ENCODE peak calls at places on chromosome 1, in four cellular contexts. E is breast epithelium, I is AG04450, Q is pancreas. Y is an unnamed sample.

GRCh38 chr1:115291731-115292130 is 46.3 kb downstream of the NGF start:
- DNase-seq in E (peak; percentile 75), I (no peak), Q (no peak), Y (no peak)

GRCh38 chr1:111563619-111564018 is 56.0 kb upstream of the RAP1A start:
- DNase-seq in E (no peak), I (peak; percentile 42), Q (no peak), Y (no peak)

GRCh38 chr1:205922314-205922713 is 20.9 kb downstream of the SLC26A9 start:
- DNase-seq in E (no peak), I (no peak), Q (no peak), Y (no peak)

GRCh38 chr1:203127672-203128611 is at the start of gene ADORA1:
- DNase-seq in E (peak; percentile 51), I (no peak), Q (peak; percentile 91), Y (no peak)

GRCh38 chr1:217180443-217180842 is 450.4 kb downstream of the GPATCH2 start:
- DNase-seq in E (no peak), I (no peak), Q (no peak), Y (no peak)

GRCh38 chr1:39692152-39693064 is 1.2 kb upstream of the HPCAL4 start:
- DNase-seq in E (no peak), I (no peak), Q (peak; percentile 80), Y (no peak)

GRCh38 chr1:59242345-59242744 is 54.5 kb upstream of the FGGY start:
- DNase-seq in E (no peak), I (no peak), Q (no peak), Y (no peak)

GRCh38 chr1:163361123-163361934 is 39.6 kb downstream of the NUF2 start:
- DNase-seq in E (no peak), I (no peak), Q (no peak), Y (no peak)

GRCh38 chr1:59061876-59062275 is 235.0 kb upstream of the FGGY start:
- DNase-seq in E (peak; percentile 39), I (peak; percentile 67), Q (no peak), Y (no peak)

GRCh38 chr1:33810571-33810970 is 53.3 kb upstream of the HMGB4 start:
- DNase-seq in E (no peak), I (no peak), Q (no peak), Y (no peak)

GRCh38 chr1:36097693-36098585 is 9.2 kb downstream of the ADPRS start:
- DNase-seq in E (no peak), I (no peak), Q (peak; percentile 76), Y (no peak)

GRCh38 chr1:36098650-36099365 is 10.1 kb downstream of the ADPRS start:
- DNase-seq in E (no peak), I (no peak), Q (peak; percentile 75), Y (no peak)

GRCh38 chr1:36095760-36096405 is 7.2 kb downstream of the ADPRS start:
- DNase-seq in E (no peak), I (no peak), Q (peak; percentile 26), Y (no peak)

GRCh38 chr1:36094621-36095061 is 5.9 kb downstream of the ADPRS start:
- DNase-seq in E (no peak), I (no peak), Q (peak; percentile 31), Y (no peak)

DNA sequence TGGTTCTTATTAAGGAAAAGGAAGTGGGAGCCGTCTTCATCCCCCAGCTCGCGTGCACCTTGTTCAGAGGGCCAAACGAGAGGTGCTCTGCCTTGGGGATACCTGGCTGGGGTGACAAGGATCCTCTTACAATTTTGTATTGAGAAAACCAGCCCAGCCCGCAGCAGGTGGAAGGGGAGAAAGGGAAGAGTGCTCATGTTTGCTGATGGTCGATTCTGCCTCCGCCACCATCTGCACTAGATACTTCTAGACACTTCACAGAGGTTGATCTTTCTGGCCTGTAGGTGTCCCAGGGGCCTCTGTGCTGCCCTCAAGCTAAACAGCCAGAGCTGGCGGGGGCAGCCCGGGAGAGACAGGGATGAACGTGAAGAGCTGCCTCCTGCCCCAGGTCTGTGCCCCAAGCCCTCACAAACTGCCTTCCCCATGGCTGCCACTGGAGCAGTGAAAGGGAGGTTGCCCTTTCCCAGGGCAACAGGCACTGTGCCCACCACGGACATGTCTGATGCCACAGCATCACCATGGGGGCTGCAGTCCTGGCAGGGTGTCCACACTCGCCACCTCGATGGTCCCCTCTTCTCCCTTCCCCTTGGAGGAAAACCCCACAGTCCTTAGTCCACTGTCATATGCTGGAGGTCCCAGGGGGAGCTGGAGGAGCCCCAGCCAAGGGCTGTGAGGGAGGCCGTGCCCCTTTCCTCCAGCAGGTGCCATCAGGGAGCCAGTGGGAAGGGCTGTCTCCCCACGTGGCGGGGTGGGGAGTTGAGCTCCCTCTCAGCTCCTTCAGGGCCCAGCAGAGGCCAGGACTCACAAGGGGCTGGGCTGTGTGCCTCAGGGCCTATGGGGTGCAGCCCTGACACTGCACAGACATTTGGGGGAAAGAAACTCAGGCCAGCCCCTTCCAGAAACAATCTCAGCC is 8.1 kb downstream of the ADPRS start:
- DNase-seq in E (no peak), I (no peak), Q (peak; percentile 53), Y (no peak)
- TF ChIP-seq CTCF in E (no peak), I (peak; percentile 36), Q (no peak), Y (peak; percentile 15)

GRCh38 chr1:119603695-119604094 is 44.4 kb downstream of the ZNF697 start:
- DNase-seq in E (no peak), I (no peak), Q (no peak), Y (no peak)
- H3K4me3 ChIP-seq in E (no peak overlapping the region), I (no peak overlapping the region), Q (no peak overlapping the region), Y (no peak overlapping the region)

GRCh38 chr1:23984417-23985186 is 4.5 kb upstream of the SRSF10 start:
- DNase-seq in E (no peak), I (no peak), Q (no peak), Y (no peak)
- TF ChIP-seq CTCF in E (no peak), I (no peak), Q (no peak), Y (no peak)

GRCh38 chr1:24541711-24542346 is 14.1 kb upstream of the NCMAP start:
- DNase-seq in E (no peak), I (no peak), Q (no peak), Y (no peak)
- H3K4me3 ChIP-seq in E (no peak overlapping the region), I (no peak overlapping the region), Q (no peak overlapping the region), Y (no peak overlapping the region)

GRCh38 chr1:2548068-2548589 is 8.0 kb upstream of the TNFRSF14 start:
- DNase-seq in E (peak; percentile 82), I (no peak), Q (no peak), Y (peak; percentile 83)

GRCh38 chr1:2545754-2546514 is 10.2 kb upstream of the TNFRSF14 start:
- DNase-seq in E (peak; percentile 87), I (no peak), Q (no peak), Y (peak; percentile 90)

GRCh38 chr1:2547210-2548067 is 8.7 kb upstream of the TNFRSF14 start:
- DNase-seq in E (no peak), I (no peak), Q (no peak), Y (peak; percentile 80)

GRCh38 chr1:2544875-2545638 is 11.1 kb upstream of the TNFRSF14 start:
- DNase-seq in E (no peak), I (no peak), Q (no peak), Y (no peak)

DNA sequence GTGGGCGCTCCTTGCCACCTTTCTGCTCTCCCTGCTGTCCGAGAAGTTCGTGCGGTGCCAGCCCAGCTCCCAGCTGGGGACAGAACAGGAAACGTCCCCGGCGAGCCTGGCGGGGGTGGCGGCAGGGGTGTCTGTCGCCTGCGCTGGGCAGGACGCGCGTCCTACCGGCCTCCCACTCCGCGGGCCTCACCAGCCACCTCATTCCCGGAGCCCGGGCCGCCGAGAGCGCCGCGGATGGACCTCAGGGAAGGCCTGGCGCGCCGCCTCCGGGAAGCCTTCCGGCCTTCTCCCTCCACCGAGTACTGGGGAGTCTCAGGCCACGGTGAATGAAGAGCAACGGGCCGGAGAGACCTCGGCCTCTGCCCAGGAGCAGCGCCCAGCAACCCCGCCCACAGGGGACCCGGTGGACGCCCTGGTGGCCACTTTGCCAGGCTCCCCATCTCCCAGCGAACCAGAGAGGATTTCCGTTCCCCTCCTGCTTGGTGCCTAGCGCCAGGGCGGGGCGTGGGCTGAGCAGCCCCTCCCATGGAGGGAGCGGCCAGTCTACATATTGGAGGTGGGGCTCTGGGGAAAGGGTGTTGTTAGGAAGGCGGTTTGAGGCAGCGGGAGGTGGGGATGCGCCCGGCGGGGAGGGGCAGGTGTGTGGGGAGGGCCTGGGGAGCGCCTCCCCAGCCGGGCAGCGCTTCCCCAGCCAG is 9.5 kb upstream of the TNFRSF14 start:
- DNase-seq in E (peak; percentile 87), I (no peak), Q (no peak), Y (peak; percentile 90)
- TF ChIP-seq CTCF in E (peak; percentile 36), I (no peak), Q (peak; percentile 7), Y (no peak)

GRCh38 chr1:183237046-183237445 is 51.0 kb downstream of the LAMC2 start:
- DNase-seq in E (no peak), I (no peak), Q (no peak), Y (no peak)

GRCh38 chr1:183233113-183233512 is 47.0 kb downstream of the LAMC2 start:
- DNase-seq in E (no peak), I (no peak), Q (no peak), Y (no peak)

GRCh38 chr1:183234660-183235476 is 48.8 kb downstream of the LAMC2 start:
- DNase-seq in E (peak; percentile 82), I (peak; percentile 83), Q (no peak), Y (no peak)

GRCh38 chr1:183236158-183236725 is 50.2 kb downstream of the LAMC2 start:
- DNase-seq in E (no peak), I (no peak), Q (no peak), Y (no peak)

DNA sequence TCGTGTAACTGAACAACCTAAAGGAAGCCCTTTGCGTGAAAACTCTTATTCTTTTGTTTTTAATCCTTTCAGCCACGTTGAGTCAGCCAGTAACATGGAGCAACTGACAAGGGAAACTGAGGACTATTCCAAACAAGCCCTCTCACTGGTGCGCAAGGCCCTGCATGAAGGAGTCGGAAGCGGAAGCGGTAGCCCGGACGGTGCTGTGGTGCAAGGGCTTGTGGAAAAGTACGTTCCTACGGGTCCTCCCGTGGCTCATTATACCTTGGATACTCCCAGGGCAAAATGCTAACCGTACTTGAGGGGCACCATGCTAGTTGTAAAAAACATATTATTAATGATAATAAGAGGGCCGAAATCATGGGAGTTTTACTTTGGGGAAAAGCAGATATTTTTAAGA is 49.4 kb downstream of the LAMC2 start:
- DNase-seq in E (no peak), I (no peak), Q (no peak), Y (no peak)
- H3K4me3 ChIP-seq in E (peak overlapping the region; percentile 55), I (peak overlapping the region; percentile 5), Q (no peak overlapping the region), Y (no peak overlapping the region)

GRCh38 chr1:192939440-192939839 is 119.7 kb downstream of the UCHL5 start:
- DNase-seq in E (no peak), I (no peak), Q (no peak), Y (no peak)
- TF ChIP-seq CTCF in E (no peak), I (no peak), Q (no peak), Y (no peak)